ENCODE peak calls at places on chromosomes 3 and 15, in eight cellular contexts. C, V, D, S, F, L, K and N are unnamed samples. For H3K4me1, the result is how much of the 10 kb centered on the place peaks cover.

GRCh38 chr3:57110214-57110613 is 49.8 kb downstream of the SPATA12 start:
- DNase-seq in C (no peak), V (no peak), D (no peak), S (no peak), F (no peak), L (no peak), K (no peak), N (no peak)

GRCh38 chr3:64011685-64012084 is 11.6 kb downstream of the PSMD6 start:
- DNase-seq in C (no peak), V (no peak), D (no peak), S (no peak), F (peak), L (no peak), K (no peak), N (no peak)

GRCh38 chr3:128491900-128492352 is 1.1 kb downstream of the GATA2 start:
- DNase-seq in C (no peak), V (no peak), D (no peak), S (no peak), F (peak), L (no peak), K (peak), N (no peak)

GRCh38 chr15:64185331-64185911 is 22.6 kb upstream of the PPIB start:
- DNase-seq in C (no peak), V (no peak), D (no peak), S (no peak), F (no peak), L (no peak), K (no peak), N (no peak)

GRCh38 chr15:64152507-64153387 is 1.2 kb downstream of the SNX22 start:
- DNase-seq in C (peak), V (no peak), D (no peak), S (no peak), F (no peak), L (no peak), K (peak), N (no peak)

GRCh38 chr3:55484191-55484644 is 2.9 kb downstream of the WNT5A start:
- DNase-seq in C (no peak), V (no peak), D (no peak), S (no peak), F (no peak), L (peak), K (peak), N (no peak)

GRCh38 chr3:105527949-105528348 is 161.2 kb downstream of the ALCAM start:
- DNase-seq in C (no peak), V (no peak), D (no peak), S (no peak), F (peak), L (no peak), K (no peak), N (no peak)

GRCh38 chr3:10548997-10549396 is 43.6 kb upstream of the ATP2B2 start:
- DNase-seq in C (no peak), V (no peak), D (no peak), S (no peak), F (peak), L (no peak), K (no peak), N (peak)

GRCh38 chr15:78298983-78299301 is 467 bp downstream of the SKIC8 start:
- DNase-seq in C (no peak), V (no peak), D (no peak), S (no peak), F (no peak), L (no peak), K (no peak), N (no peak)

GRCh38 chr3:66039590-66039887 is 821 bp upstream of the MAGI1 start:
- DNase-seq in C (peak), V (peak), D (no peak), S (peak), F (peak), L (peak), K (peak), N (no peak)

GRCh38 chr15:88467935-88468528 is 524 bp downstream of the MRPS11 start:
- DNase-seq in C (no peak), V (no peak), D (no peak), S (no peak), F (no peak), L (peak), K (peak), N (peak)

GRCh38 chr3:168250415-168250861 is 154.7 kb upstream of the GOLIM4 start:
- DNase-seq in C (no peak), V (no peak), D (no peak), S (no peak), F (no peak), L (peak), K (peak), N (no peak)

DNA sequence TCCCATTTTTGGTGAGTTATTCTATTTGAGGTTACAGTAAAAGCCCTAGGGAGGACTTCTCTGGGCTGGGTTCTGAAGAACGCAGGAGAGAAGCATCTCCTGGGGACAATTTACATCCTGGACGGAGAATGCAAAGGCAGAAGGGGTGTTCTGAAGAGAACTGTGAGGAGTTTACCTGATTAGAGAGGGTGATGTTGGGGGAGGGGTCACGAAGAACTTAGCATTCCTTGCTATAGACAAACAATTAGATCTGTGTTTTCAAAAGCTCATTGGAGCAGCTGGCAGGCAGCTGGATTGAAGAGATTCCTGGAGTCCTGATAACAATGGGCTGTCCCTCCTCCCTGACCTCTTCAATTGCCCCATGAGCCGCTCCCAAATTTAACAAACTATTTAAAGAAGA is 55.2 kb downstream of the ARHGAP31 start:
- DNase-seq in C (no peak), V (no peak), D (no peak), S (no peak), F (no peak), L (peak), K (peak), N (no peak)
- H3K4me1 ChIP-seq in C (half or more), V (under half), D (half or more), S (under half), F (under half), L (half or more), K (under half), N (half or more)

DNA sequence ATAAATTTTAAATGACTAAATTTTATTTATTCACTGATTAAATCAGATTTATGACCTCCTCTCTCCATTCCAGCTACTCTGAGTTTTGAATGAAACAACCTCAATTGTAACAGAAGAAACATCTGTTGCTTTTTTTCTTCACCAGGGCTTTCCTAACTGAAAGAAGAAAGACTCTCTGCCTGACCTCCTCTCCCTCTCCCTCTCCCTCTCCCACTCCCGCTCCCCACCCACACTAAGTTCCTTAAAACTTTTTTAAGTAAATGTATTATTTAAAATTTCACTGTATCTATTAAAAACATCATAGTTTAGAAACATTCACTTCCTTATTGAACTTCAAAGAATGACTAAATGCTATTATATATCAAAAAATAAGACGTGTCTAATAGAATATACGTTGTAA is 122.0 kb downstream of the TFDP2 start:
- DNase-seq in C (no peak), V (no peak), D (no peak), S (no peak), F (no peak), L (peak), K (no peak), N (no peak)
- H3K4me3 ChIP-seq in C (peak), V (peak), D (peak), S (peak), F (peak), L (peak), K (peak), N (peak)

GRCh38 chr15:57865294-57865693 is 158.8 kb downstream of the POLR2M start:
- DNase-seq in C (no peak), V (no peak), D (no peak), S (no peak), F (no peak), L (no peak), K (peak), N (peak)
- TF ChIP-seq CTCF in C (peak), V (no peak), D (peak), S (peak), F (peak), L (peak), K (peak), N (peak)

DNA sequence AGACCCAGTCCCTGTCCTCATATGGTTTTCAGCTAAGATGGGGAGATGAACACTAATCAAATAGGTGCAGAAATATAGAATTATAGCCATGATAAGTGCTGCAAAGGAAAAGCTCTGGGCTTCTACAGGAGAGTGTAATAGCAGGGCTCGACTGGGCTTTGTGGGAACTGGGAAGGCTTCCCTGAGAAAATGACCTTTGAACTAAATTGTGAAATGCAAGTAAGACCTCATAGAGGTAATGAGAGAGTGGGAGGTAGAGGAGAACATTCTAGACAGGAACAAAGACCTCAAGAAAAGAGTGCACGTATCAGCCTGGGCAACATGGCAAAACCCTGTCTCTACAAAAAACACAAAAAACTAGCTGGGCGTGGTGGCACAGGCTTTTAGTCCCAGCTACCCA is 231.6 kb downstream of the ABHD5 start:
- DNase-seq in C (no peak), V (no peak), D (no peak), S (no peak), F (no peak), L (no peak), K (no peak), N (peak)
- H3K4me1 ChIP-seq in C (under half), V (under half), D (under half), S (under half), F (under half), L (under half), K (under half), N (under half)